ENCODE peak calls at places on chromosomes 16 and 17, in nine cellular contexts. H, G, Z, U, F, T, L, S and Y are unnamed samples.
A peak's percentile ranks its signal among the peaks of the same experiment; 100 is the strongest.

GRCh38 chr17:39551879-39552278 is 55.8 kb downstream of the NEUROD2 start:
- DNase-seq in H (no peak), G (no peak), Z (no peak), U (no peak), F (no peak), T (no peak), L (no peak), S (no peak), Y (no peak)

GRCh38 chr16:49651980-49652379 is 203.9 kb downstream of the ZNF423 start:
- DNase-seq in H (no peak), G (no peak), Z (no peak), U (no peak), F (no peak), T (no peak), L (no peak), S (no peak), Y (no peak)

GRCh38 chr17:31003225-31003866 is 32.5 kb downstream of the RNF135 start:
- DNase-seq in H (no peak), G (no peak), Z (no peak), U (no peak), F (no peak), T (no peak), L (no peak), S (no peak), Y (no peak)

GRCh38 chr16:19001788-19002187 is 18.1 kb downstream of the TMC7 start:
- DNase-seq in H (peak; percentile 89), G (no peak), Z (no peak), U (no peak), F (no peak), T (no peak), L (no peak), S (peak; percentile 95), Y (no peak)

GRCh38 chr16:48959204-48959603 is 322.4 kb downstream of the CBLN1 start:
- DNase-seq in H (peak; percentile 18), G (peak; percentile 65), Z (no peak), U (no peak), F (no peak), T (no peak), L (no peak), S (peak; percentile 21), Y (no peak)

GRCh38 chr16:23640959-23641765 is at the start of the genes DCTN5 and PALB2:
- DNase-seq in H (peak; percentile 87), G (peak; percentile 88), Z (peak; percentile 67), U (peak; percentile 77), F (peak; percentile 96), T (peak; percentile 88), L (peak; percentile 91), S (peak; percentile 84), Y (peak; percentile 97)

GRCh38 chr16:78720416-78720815 is 621.0 kb downstream of the WWOX start:
- DNase-seq in H (no peak), G (no peak), Z (no peak), U (no peak), F (no peak), T (no peak), L (no peak), S (no peak), Y (no peak)

GRCh38 chr17:16920628-16921020 is 51.3 kb downstream of the TNFRSF13B start:
- DNase-seq in H (no peak), G (no peak), Z (no peak), U (no peak), F (no peak), T (no peak), L (no peak), S (no peak), Y (no peak)

GRCh38 chr17:77322534-77323412 is 182.0 kb downstream of the SEC14L1 start:
- DNase-seq in H (peak; percentile 96), G (no peak), Z (no peak), U (peak; percentile 94), F (no peak), T (peak; percentile 59), L (no peak), S (peak; percentile 99), Y (peak; percentile 96)

GRCh38 chr16:79887541-79888540 is 287.3 kb upstream of the MAF start:
- DNase-seq in H (no peak), G (no peak), Z (no peak), U (no peak), F (no peak), T (no peak), L (no peak), S (no peak), Y (no peak)

GRCh38 chr16:12509121-12509520 is 294.6 kb downstream of the CPPED1 start:
- DNase-seq in H (no peak), G (no peak), Z (no peak), U (no peak), F (no peak), T (no peak), L (no peak), S (no peak), Y (no peak)

GRCh38 chr17:3529817-3530741 is 27.5 kb downstream of the TRPV3 start:
- DNase-seq in H (no peak), G (no peak), Z (no peak), U (no peak), F (no peak), T (no peak), L (peak; percentile 36), S (peak; percentile 16), Y (no peak)

GRCh38 chr17:63277629-63278028 is 168.5 kb downstream of the CYB561 start:
- DNase-seq in H (no peak), G (no peak), Z (no peak), U (no peak), F (no peak), T (no peak), L (no peak), S (no peak), Y (no peak)

GRCh38 chr16:88387177-88387576 is 4.4 kb downstream of the ZNF469 start:
- DNase-seq in H (no peak), G (no peak), Z (no peak), U (no peak), F (no peak), T (no peak), L (no peak), S (no peak), Y (no peak)

GRCh38 chr16:88965411-88965810 is 11.6 kb downstream of the CBFA2T3 start:
- DNase-seq in H (no peak), G (no peak), Z (no peak), U (no peak), F (no peak), T (no peak), L (no peak), S (no peak), Y (no peak)

GRCh38 chr16:67800252-67801046 is 5.9 kb downstream of the RANBP10 start:
- DNase-seq in H (no peak), G (no peak), Z (no peak), U (no peak), F (no peak), T (no peak), L (no peak), S (peak; percentile 28), Y (no peak)

GRCh38 chr17:4789951-4790704 is 1.4 kb downstream of the GLTPD2 start:
- DNase-seq in H (peak; percentile 55), G (peak; percentile 80), Z (peak; percentile 67), U (peak; percentile 39), F (peak; percentile 79), T (peak; percentile 89), L (peak; percentile 81), S (peak; percentile 78), Y (peak; percentile 84)

GRCh38 chr17:76903631-76904030 is 35.4 kb downstream of the MGAT5B start:
- DNase-seq in H (no peak), G (no peak), Z (no peak), U (no peak), F (no peak), T (no peak), L (no peak), S (no peak), Y (no peak)

GRCh38 chr16:47019563-47019962 is 46.1 kb upstream of the DNAJA2 start:
- DNase-seq in H (no peak), G (no peak), Z (no peak), U (no peak), F (no peak), T (no peak), L (no peak), S (peak; percentile 21), Y (peak; percentile 13)

GRCh38 chr17:19238167-19238505 is 970 bp downstream of the EPN2 start:
- DNase-seq in H (no peak), G (no peak), Z (no peak), U (no peak), F (no peak), T (peak; percentile 41), L (no peak), S (no peak), Y (peak; percentile 10)

GRCh38 chr16:57570301-57571070 is 28.0 kb downstream of the ADGRG5 start:
- DNase-seq in H (no peak), G (no peak), Z (no peak), U (no peak), F (no peak), T (no peak), L (no peak), S (no peak), Y (no peak)

GRCh38 chr17:9367186-9367585 is 208.4 kb downstream of the STX8 start:
- DNase-seq in H (no peak), G (no peak), Z (no peak), U (no peak), F (no peak), T (no peak), L (no peak), S (no peak), Y (no peak)

GRCh38 chr16:89858973-89859808 is 14.2 kb upstream of the TCF25 start:
- DNase-seq in H (no peak), G (no peak), Z (no peak), U (no peak), F (no peak), T (peak; percentile 36), L (no peak), S (no peak), Y (no peak)

GRCh38 chr16:5616841-5617240 is 519.2 kb upstream of the EEF2KMT start:
- DNase-seq in H (no peak), G (no peak), Z (no peak), U (no peak), F (no peak), T (no peak), L (no peak), S (no peak), Y (no peak)

GRCh38 chr16:59651662-59652061 is 917.5 kb upstream of the GOT2 start:
- DNase-seq in H (no peak), G (no peak), Z (no peak), U (no peak), F (no peak), T (no peak), L (no peak), S (no peak), Y (no peak)

GRCh38 chr17:52678211-52678610 is 519.7 kb upstream of the CA10 start:
- DNase-seq in H (peak; percentile 67), G (no peak), Z (no peak), U (no peak), F (no peak), T (no peak), L (no peak), S (no peak), Y (no peak)

GRCh38 chr16:55482056-55482455 is 3.1 kb downstream of the MMP2 start:
- DNase-seq in H (no peak), G (no peak), Z (no peak), U (no peak), F (no peak), T (no peak), L (no peak), S (no peak), Y (no peak)

GRCh38 chr16:22623351-22623781 is 112.7 kb downstream of the NPIPB5 start:
- DNase-seq in H (no peak), G (no peak), Z (no peak), U (no peak), F (no peak), T (no peak), L (no peak), S (peak; percentile 41), Y (no peak)

GRCh38 chr17:8628172-8628571 is 2.4 kb downstream of the MYH10 start:
- DNase-seq in H (no peak), G (no peak), Z (no peak), U (no peak), F (no peak), T (no peak), L (no peak), S (no peak), Y (no peak)

GRCh38 chr17:28896491-28896883 is 1.0 kb downstream of the FLOT2 start:
- DNase-seq in H (no peak), G (no peak), Z (no peak), U (no peak), F (no peak), T (no peak), L (no peak), S (no peak), Y (no peak)

GRCh38 chr17:72489273-72489641 is 368.4 kb downstream of the SOX9 start:
- DNase-seq in H (no peak), G (no peak), Z (no peak), U (no peak), F (no peak), T (no peak), L (no peak), S (no peak), Y (no peak)